ENCODE peak calls at places on chromosomes 4 and X, in six cellular contexts. T is K562, H is WTC11, V is H1, C is HepG2, Y is GM12878. D is an unnamed sample.
A peak's percentile ranks its signal among the peaks of the same experiment; 100 is the strongest.

GRCh38 chrX:43876680-43877079 is 5.6 kb downstream of the MAOB start:
- DNase-seq in T (no peak), H (no peak), V (no peak), C (no peak), Y (no peak), D (no peak)

GRCh38 chr4:2878346-2878745 is 34.7 kb downstream of the ADD1 start:
- DNase-seq in T (no peak), H (no peak), V (no peak), C (no peak), Y (no peak), D (no peak)

GRCh38 chrX:72347366-72347765 is 41.7 kb upstream of the CITED1 start:
- DNase-seq in T (no peak), H (no peak), V (no peak), C (no peak), Y (no peak), D (no peak)

GRCh38 chrX:108224727-108225455 is 133.3 kb downstream of the ATG4A start:
- DNase-seq in T (peak; percentile 42), H (peak; percentile 12), V (no peak), C (peak; percentile 37), Y (peak; percentile 16), D (peak; percentile 72)

GRCh38 chrX:37998586-37999267 is 7.6 kb upstream of the SYTL5 start:
- DNase-seq in T (no peak), H (no peak), V (no peak), C (no peak), Y (no peak), D (no peak)

GRCh38 chr4:48047421-48047844 is 30.9 kb downstream of the NIPAL1 start:
- DNase-seq in T (no peak), H (no peak), V (no peak), C (no peak), Y (peak; percentile 84), D (no peak)

GRCh38 chrX:108268434-108269080 is 169.7 kb downstream of the COL4A6 start:
- DNase-seq in T (no peak), H (no peak), V (no peak), C (no peak), Y (no peak), D (no peak)

GRCh38 chrX:121000589-121000988 is 15.0 kb upstream of the CT47A1 start:
- DNase-seq in T (no peak), H (no peak), V (no peak), C (peak; percentile 30), Y (peak; percentile 5), D (peak; percentile 26)

GRCh38 chr4:59553739-59554126 is 1646.4 kb upstream of the ADGRL3 start:
- DNase-seq in T (no peak), H (no peak), V (no peak), C (no peak), Y (no peak), D (no peak)

GRCh38 chr4:90025248-90025647 is 101.9 kb upstream of the CCSER1 start:
- DNase-seq in T (no peak), H (no peak), V (no peak), C (no peak), Y (no peak), D (peak; percentile 39)

GRCh38 chr4:55396305-55397023 is 707 bp downstream of the TMEM165 start:
- DNase-seq in T (peak; percentile 58), H (peak; percentile 67), V (no peak), C (peak; percentile 31), Y (no peak), D (peak; percentile 73)

GRCh38 chr4:105641876-105642275 is 66.6 kb downstream of the INTS12 start:
- DNase-seq in T (no peak), H (no peak), V (no peak), C (no peak), Y (no peak), D (no peak)

DNA sequence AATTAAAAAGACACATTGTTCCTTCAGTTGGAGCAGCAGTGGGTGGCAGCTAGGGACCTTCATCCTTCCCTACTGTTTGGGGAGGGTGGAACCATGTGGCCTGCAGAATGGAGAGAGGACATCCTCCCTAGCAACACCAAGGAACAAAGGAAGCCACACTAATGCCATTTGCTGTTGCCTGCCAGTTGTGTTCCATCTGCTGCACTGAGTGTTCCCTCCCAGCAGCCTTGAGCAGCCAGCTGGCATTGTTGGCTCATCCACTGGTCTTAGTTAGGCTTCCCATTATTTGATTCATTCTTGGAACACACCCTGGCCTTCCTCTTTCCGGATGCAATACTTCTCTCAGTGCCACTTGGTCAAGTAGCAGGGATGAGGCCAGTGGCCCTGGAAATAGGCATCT is 25.0 kb upstream of the HMGB3 start:
- DNase-seq in T (no peak), H (no peak), V (no peak), C (no peak), Y (no peak), D (no peak)
- TF ChIP-seq CREB1 in T (no peak), H (no peak), V (no peak), C (no peak), Y (no peak), D (no peak)

DNA sequence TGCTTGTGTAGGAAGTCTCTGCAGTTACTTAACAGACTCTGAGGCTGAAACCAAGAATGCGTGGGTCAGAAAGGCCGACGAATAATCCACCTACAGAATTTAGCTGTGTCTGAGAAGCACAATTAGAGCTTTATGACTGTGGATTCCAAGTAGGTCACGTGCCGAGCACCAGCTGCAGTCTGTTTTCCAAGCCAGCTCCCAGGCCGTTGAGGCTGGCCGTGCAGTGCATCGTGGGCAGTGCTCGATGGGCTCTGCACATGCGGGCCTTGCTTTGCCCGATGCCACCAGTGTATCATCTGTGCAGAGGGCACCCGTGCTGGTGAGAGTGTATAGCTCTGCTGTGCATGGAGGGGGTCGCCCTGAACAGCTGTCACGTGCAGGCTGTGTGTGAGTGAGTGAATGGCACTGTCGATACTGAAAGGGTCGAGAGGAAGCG is 67.5 kb upstream of the CLDN34 start:
- DNase-seq in T (no peak), H (no peak), V (no peak), C (no peak), Y (no peak), D (no peak)
- TF ChIP-seq CREB1 in T (no peak), H (no peak), V (no peak), C (no peak), Y (no peak), D (no peak)

DNA sequence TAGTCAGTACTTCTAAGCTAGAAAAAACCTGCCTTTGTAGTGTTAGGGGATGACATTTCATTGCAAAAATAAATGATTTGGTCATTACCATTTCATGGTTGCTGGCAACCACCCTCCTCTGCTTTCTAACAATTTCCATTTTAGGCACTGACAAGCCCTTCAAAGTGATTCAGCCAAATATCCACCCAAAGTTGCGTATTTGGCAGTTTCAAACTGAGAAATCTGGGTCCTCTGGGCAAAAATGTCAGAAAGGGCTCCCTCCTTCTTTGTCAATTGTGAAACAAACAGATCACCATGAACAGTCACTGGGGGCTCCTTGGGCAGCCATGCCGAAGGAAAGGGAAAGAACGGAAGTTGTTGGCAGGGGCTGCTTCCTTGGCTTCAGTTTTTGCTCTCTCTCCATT is 33.0 kb downstream of the PLAC1 start:
- DNase-seq in T (no peak), H (no peak), V (no peak), C (no peak), Y (no peak), D (no peak)
- TF ChIP-seq CREB1 in T (no peak), H (no peak), V (no peak), C (no peak), Y (no peak), D (no peak)

GRCh38 chr4:156173937-156174336 is 220.3 kb upstream of the CTSO start:
- DNase-seq in T (no peak), H (no peak), V (no peak), C (no peak), Y (no peak), D (no peak)
- TF ChIP-seq CREB1 in T (no peak), H (no peak), V (no peak), C (no peak), Y (no peak), D (no peak)

GRCh38 chr4:185210102-185210981 is 944 bp downstream of the SNX25 start:
- DNase-seq in T (peak; percentile 35), H (peak; percentile 59), V (no peak), C (peak; percentile 13), Y (no peak), D (peak; percentile 62)
- TF ChIP-seq CREB1 in T (no peak), H (no peak), V (peak; percentile 24), C (no peak), Y (no peak), D (no peak)